ENCODE peak calls at places on chromosome 4, in five cellular contexts. O is OCI-LY7; A is GM23248; S is esophagus squamous epithelium; U is CD8-positive, alpha-beta memory T cell. D is an unnamed sample. For H3K4me1, the result is how much of the 10 kb centered on the place peaks cover.

GRCh38 chr4:101853691-101854090 is 63.2 kb downstream of the BANK1 start:
- DNase-seq in A (peak), O (no peak), U (no peak), S (no peak), D (no peak)

GRCh38 chr4:152044341-152044740 is 283.5 kb upstream of the GATB start:
- DNase-seq in U (no peak), O (no peak), S (no peak), A (peak), D (no peak)

GRCh38 chr4:43983610-43984009 is 465.0 kb downstream of the KCTD8 start:
- DNase-seq in U (no peak), S (no peak), A (no peak), O (no peak), D (no peak)

GRCh38 chr4:24662065-24662464 is 77.7 kb upstream of the DHX15 start:
- DNase-seq in A (no peak), S (no peak), O (no peak), U (no peak), D (no peak)

GRCh38 chr4:101393256-101393655 is 45.9 kb upstream of the PPP3CA start:
- DNase-seq in A (peak), O (no peak), S (no peak), U (no peak), D (no peak)

GRCh38 chr4:98462487-98462886 is 195.9 kb downstream of the TSPAN5 start:
- DNase-seq in S (no peak), O (no peak), A (peak), U (no peak), D (no peak)

GRCh38 chr4:102829803-102830202 is 2.5 kb upstream of the UBE2D3 start:
- DNase-seq in A (no peak), U (no peak), S (no peak), O (no peak), D (no peak)

GRCh38 chr4:94410678-94411206 is 41.0 kb upstream of the PDLIM5 start:
- DNase-seq in A (peak), O (no peak), S (no peak), U (no peak), D (no peak)

GRCh38 chr4:109574931-109575804 is 15.1 kb downstream of the MCUB start:
- DNase-seq in O (no peak), A (no peak), S (no peak), U (no peak), D (peak)

GRCh38 chr4:5112333-5112732 is 61.1 kb downstream of the STK32B start:
- DNase-seq in A (no peak), U (no peak), O (no peak), S (no peak), D (no peak)

GRCh38 chr4:155403886-155404285 is 27.1 kb upstream of the MAP9 start:
- DNase-seq in O (no peak), U (no peak), S (no peak), A (peak), D (peak)

GRCh38 chr4:48909697-48910096 is 3.1 kb upstream of the OCIAD2 start:
- DNase-seq in A (peak), O (no peak), U (no peak), S (no peak), D (peak)

GRCh38 chr4:41120297-41121217 is 93.8 kb downstream of the APBB2 start:
- DNase-seq in A (peak), S (no peak), O (no peak), U (no peak), D (peak)

GRCh38 chr4:153154010-153154975 is 50.0 kb upstream of the TRIM2 start:
- DNase-seq in A (peak), O (no peak), U (no peak), S (no peak), D (peak)

GRCh38 chr4:150962245-150962644 is 52.8 kb downstream of the LRBA start:
- DNase-seq in U (no peak), O (no peak), A (peak), S (no peak), D (no peak)

GRCh38 chr4:114563536-114564315 is 34.9 kb upstream of the UGT8 start:
- DNase-seq in U (no peak), A (peak), S (no peak), O (no peak), D (peak)

GRCh38 chr4:54877006-54877405 is 219.2 kb downstream of the KIT start:
- DNase-seq in O (no peak), A (peak), U (no peak), S (no peak), D (no peak)

GRCh38 chr4:144583658-144584057 is 62.3 kb upstream of the HHIP start:
- DNase-seq in O (no peak), U (no peak), S (no peak), A (peak), D (no peak)

GRCh38 chr4:159193256-159193655 is 90.4 kb downstream of the RAPGEF2 start:
- DNase-seq in A (no peak), S (no peak), O (no peak), U (no peak), D (no peak)

GRCh38 chr4:119493419-119493818 is 135.2 kb downstream of the PDE5A start:
- DNase-seq in A (peak), U (no peak), O (peak), S (no peak), D (peak)

GRCh38 chr4:75547647-75548387 is 8.0 kb upstream of the ODAPH start:
- DNase-seq in U (no peak), A (peak), O (peak), S (no peak), D (peak)

GRCh38 chr4:175789632-175790031 is 22.4 kb downstream of the GPM6A start:
- DNase-seq in A (no peak), O (no peak), S (no peak), U (no peak), D (no peak)

GRCh38 chr4:73868206-73869129 is 725 bp upstream of the CXCL1 start:
- DNase-seq in U (no peak), S (no peak), O (no peak), A (no peak), D (no peak)

GRCh38 chr4:76200771-76201224 is 12.8 kb downstream of the SCARB2 start:
- DNase-seq in S (no peak), O (no peak), U (no peak), A (no peak), D (peak)

GRCh38 chr4:158484173-158484885 is 37.4 kb upstream of the RXFP1 start:
- DNase-seq in S (no peak), U (no peak), O (no peak), A (peak), D (no peak)

GRCh38 chr4:125760956-125761355 is 446.2 kb downstream of the FAT4 start:
- DNase-seq in O (no peak), S (no peak), U (no peak), A (no peak), D (no peak)

GRCh38 chr4:67749286-67749685 is 4.9 kb downstream of the GNRHR start:
- DNase-seq in O (no peak), U (no peak), A (no peak), S (no peak), D (no peak)

GRCh38 chr4:67750691-67751090 is 3.5 kb downstream of the GNRHR start:
- DNase-seq in A (peak), U (no peak), S (no peak), O (no peak), D (no peak)

GRCh38 chr4:67746797-67747495 is 7.2 kb downstream of the GNRHR start:
- DNase-seq in U (no peak), A (peak), O (peak), S (no peak), D (peak)

GRCh38 chr4:67743194-67743593 is 11.0 kb downstream of the GNRHR start:
- DNase-seq in O (no peak), A (no peak), S (no peak), U (no peak), D (no peak)

DNA sequence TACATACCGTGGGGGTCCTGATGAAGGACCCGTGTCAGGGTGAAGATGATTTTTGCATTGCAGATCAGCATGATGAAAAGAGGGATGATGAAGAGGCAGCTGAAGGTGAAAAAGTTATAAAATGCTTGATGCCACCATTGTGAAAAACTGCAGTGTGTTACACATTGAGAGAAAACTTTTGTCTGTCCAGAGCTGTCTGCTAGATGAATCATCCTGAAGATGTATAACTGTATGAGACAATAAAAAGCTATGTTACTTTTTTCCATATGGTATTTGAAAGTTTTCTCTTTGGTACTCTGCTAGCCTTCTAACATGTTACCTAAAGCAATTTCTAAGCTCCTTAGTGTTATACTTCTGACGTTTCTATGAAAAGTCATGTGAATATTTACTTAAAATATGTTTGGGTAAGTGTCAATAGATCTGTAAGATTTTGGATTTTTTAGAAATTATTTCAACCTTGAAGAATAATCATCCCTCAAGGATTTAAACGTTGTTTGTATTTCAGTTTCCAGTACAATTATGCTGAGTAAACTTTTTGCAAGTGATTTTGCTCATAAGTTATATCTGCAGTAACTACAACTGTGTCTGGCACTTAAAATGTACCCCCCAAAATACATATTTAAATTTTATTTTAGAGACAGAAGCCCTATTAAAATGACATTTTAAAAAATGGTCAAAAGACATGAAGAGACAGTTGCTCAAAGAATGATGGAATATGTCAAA is 9.5 kb downstream of the GNRHR start:
- DNase-seq in O (no peak), U (no peak), A (peak), S (no peak), D (no peak)
- H3K4me1 ChIP-seq in O (under half), U (under half), A (under half), S (under half), D (under half)

DNA sequence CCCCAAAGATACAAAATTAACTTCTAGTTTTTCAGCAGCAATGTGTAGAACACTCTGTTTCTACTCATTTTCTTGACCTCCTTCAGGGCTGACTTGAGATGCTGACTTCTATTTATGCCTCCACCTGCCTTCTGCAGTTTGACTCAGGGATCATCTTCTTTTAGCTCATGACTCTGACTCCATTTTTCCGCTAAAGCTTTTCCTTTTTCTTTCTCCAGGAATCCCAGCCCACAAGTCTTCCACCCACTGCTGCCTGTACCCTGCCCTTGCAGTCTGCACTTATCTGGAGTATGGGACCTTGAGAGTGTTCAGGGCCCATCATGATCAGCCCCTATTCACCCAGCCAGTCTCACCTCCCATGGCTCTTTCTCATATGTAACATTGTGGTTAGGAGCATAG is 14.9 kb upstream of the KLHL2 start:
- DNase-seq in A (no peak), S (no peak), O (no peak), U (no peak), D (no peak)
- H3K4me3 ChIP-seq in A (no peak), S (no peak), O (no peak), U (no peak), D (no peak)

GRCh38 chr4:138976526-138976925 is 39.1 kb upstream of the NOCT start:
- DNase-seq in A (no peak), O (no peak), S (no peak), U (no peak), D (no peak)

GRCh38 chr4:138977525-138977924 is 38.1 kb upstream of the NOCT start:
- DNase-seq in A (no peak), O (peak), U (no peak), S (no peak), D (no peak)

GRCh38 chr4:138979742-138980141 is 35.8 kb upstream of the NOCT start:
- DNase-seq in U (no peak), A (no peak), S (no peak), O (no peak), D (no peak)

GRCh38 chr4:138978028-138978585 is 37.5 kb upstream of the NOCT start:
- DNase-seq in A (no peak), O (no peak), S (no peak), U (no peak), D (no peak)

DNA sequence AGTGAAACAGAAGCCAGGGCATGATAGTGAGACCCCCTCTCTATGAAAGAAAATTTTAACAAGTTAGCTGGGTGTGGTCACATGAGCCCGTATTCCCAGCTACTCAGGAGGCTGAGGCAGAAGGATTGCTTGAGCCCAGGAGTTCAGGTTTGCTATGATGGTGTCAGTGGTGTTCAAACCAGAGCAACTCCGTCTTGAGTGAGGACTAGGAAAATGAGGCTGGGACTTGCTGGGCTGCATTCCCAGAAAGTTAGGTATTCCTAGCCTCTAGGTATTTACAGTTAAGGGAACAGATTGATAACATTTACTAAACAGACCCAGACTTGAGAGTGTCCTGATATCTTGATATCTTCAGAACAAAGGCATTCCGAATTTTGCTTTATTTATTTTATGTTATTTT is 37.0 kb upstream of the NOCT start:
- DNase-seq in U (no peak), O (no peak), S (no peak), A (no peak), D (no peak)
- H3K27ac ChIP-seq in U (no peak), O (no peak), S (no peak), A (no peak), D (no peak)

DNA sequence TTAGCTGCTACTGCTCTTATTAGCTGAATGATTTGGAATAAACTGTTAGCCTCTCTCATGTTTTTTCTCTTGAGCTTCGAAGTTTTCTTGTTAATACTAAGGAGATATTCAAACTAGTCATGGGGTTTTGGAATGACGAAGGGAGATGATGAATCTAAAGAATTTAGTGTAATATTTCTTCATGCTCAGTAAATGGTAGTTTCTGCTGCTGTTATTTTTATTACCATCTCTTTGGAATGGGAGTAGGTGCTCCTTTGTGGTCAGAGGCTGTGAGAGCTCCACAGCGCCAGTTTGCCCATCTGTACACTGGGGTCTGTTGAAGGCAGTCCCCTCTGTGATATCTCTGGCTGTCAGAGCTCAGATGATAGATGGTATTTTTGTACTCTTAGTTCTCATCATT is 33.7 kb downstream of the HTT start:
- DNase-seq in A (peak), U (no peak), O (no peak), S (no peak), D (no peak)
- H3K4me1 ChIP-seq in A (under half), U (under half), O (under half), S (under half), D (under half)

DNA sequence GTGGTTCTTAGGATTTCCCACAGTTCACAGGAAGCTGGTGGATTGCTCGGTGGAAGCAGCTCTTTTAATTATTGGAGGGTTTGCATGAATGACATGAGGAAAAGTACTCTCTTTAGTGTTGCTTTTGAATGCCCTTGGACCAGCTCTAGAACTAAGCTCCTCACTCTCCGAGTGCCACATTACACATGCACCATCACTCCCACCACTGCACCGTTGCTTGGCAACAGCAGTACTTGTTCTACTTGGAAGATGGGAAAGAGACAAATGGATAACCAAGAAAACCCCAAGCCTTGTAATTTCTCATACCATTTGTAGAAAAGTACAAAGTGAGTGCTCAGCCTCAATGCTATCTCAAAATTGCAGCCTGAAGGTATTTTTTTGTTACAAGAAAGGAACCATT is 620.2 kb upstream of the BOD1L1 start:
- DNase-seq in S (no peak), O (no peak), U (no peak), A (no peak), D (no peak)
- H3K4me3 ChIP-seq in S (no peak), O (no peak), U (no peak), A (no peak), D (no peak)

GRCh38 chr4:70721747-70722146 is at the start of gene RUFY3:
- DNase-seq in O (no peak), A (peak), U (no peak), S (no peak), D (peak)
- H3K27ac ChIP-seq in O (no peak), A (peak), U (no peak), S (peak), D (peak)

GRCh38 chr4:182190306-182190705 is 52.9 kb upstream of the TENM3 start:
- DNase-seq in O (no peak), A (no peak), S (no peak), U (no peak), D (peak)
- H3K4me1 ChIP-seq in O (under half), A (under half), S (under half), U (under half), D (under half)

GRCh38 chr4:63632858-63633257 is 776.4 kb downstream of the TECRL start:
- DNase-seq in O (no peak), S (no peak), A (no peak), U (no peak), D (no peak)
- H3K4me3 ChIP-seq in O (no peak), S (no peak), A (no peak), U (no peak), D (no peak)

D was measured in SJCRH30.